ENCODE peak calls at places on chromosomes 5 and 9, in five cellular contexts. One of them, this sample, is unnamed.

GRCh38 chr9:12684923-12685468 is 8.2 kb upstream of the TYRP1 start:
- DNase-seq in fibroblast of gingiva: no peak
- DNase-seq in NCI-H510A treated with DMSO at 0.1 percent for 48 hours: no peak
- DNase-seq in left cardiac atrium: no peak
- DNase-seq in NCI-H1417: no peak
- DNase-seq in this sample: peak

GRCh38 chr5:168898261-168898911 is 319.2 kb upstream of the PANK3 start:
- DNase-seq in left cardiac atrium: no peak
- DNase-seq in NCI-H510A treated with DMSO at 0.1 percent for 48 hours: no peak
- DNase-seq in fibroblast of gingiva: no peak
- DNase-seq in NCI-H1417: peak
- DNase-seq in this sample: no peak

GRCh38 chr5:38404667-38405276 is 146.4 kb downstream of the EGFLAM start:
- DNase-seq in NCI-H1417: no peak
- DNase-seq in fibroblast of gingiva: no peak
- DNase-seq in NCI-H510A treated with DMSO at 0.1 percent for 48 hours: no peak
- DNase-seq in left cardiac atrium: no peak
- DNase-seq in this sample: peak

GRCh38 chr5:161263186-161263585 is 283.3 kb downstream of the GABRB2 start:
- DNase-seq in left cardiac atrium: no peak
- DNase-seq in fibroblast of gingiva: no peak
- DNase-seq in NCI-H510A treated with DMSO at 0.1 percent for 48 hours: no peak
- DNase-seq in NCI-H1417: no peak
- DNase-seq in this sample: no peak

GRCh38 chr9:114619205-114619758 is 8.2 kb downstream of the TMEM268 start:
- DNase-seq in NCI-H510A treated with DMSO at 0.1 percent for 48 hours: no peak
- DNase-seq in NCI-H1417: no peak
- DNase-seq in fibroblast of gingiva: no peak
- DNase-seq in left cardiac atrium: peak
- DNase-seq in this sample: peak

GRCh38 chr5:154092356-154092755 is 53.6 kb downstream of the MFAP3 start:
- DNase-seq in fibroblast of gingiva: peak
- DNase-seq in left cardiac atrium: no peak
- DNase-seq in NCI-H1417: no peak
- DNase-seq in NCI-H510A treated with DMSO at 0.1 percent for 48 hours: no peak
- DNase-seq in this sample: no peak

GRCh38 chr5:169029661-169030274 is 271.2 kb downstream of the SLIT3 start:
- DNase-seq in fibroblast of gingiva: peak
- DNase-seq in NCI-H1417: peak
- DNase-seq in NCI-H510A treated with DMSO at 0.1 percent for 48 hours: no peak
- DNase-seq in left cardiac atrium: no peak
- DNase-seq in this sample: no peak

GRCh38 chr5:41418220-41419031 is 92.0 kb downstream of the PLCXD3 start:
- DNase-seq in left cardiac atrium: no peak
- DNase-seq in NCI-H510A treated with DMSO at 0.1 percent for 48 hours: no peak
- DNase-seq in fibroblast of gingiva: peak
- DNase-seq in NCI-H1417: no peak
- DNase-seq in this sample: no peak

GRCh38 chr9:124940521-124940893 is 376 bp downstream of the GOLGA1 start:
- DNase-seq in fibroblast of gingiva: no peak
- DNase-seq in left cardiac atrium: no peak
- DNase-seq in NCI-H510A treated with DMSO at 0.1 percent for 48 hours: peak
- DNase-seq in NCI-H1417: peak
- DNase-seq in this sample: peak

GRCh38 chr9:94714494-94714893 is 12.0 kb upstream of the AOPEP start:
- DNase-seq in NCI-H510A treated with DMSO at 0.1 percent for 48 hours: no peak
- DNase-seq in left cardiac atrium: no peak
- DNase-seq in fibroblast of gingiva: no peak
- DNase-seq in NCI-H1417: no peak
- DNase-seq in this sample: no peak

GRCh38 chr5:9468070-9468388 is 77.8 kb downstream of the SEMA5A start:
- DNase-seq in NCI-H1417: no peak
- DNase-seq in fibroblast of gingiva: peak
- DNase-seq in NCI-H510A treated with DMSO at 0.1 percent for 48 hours: no peak
- DNase-seq in left cardiac atrium: no peak
- DNase-seq in this sample: peak

GRCh38 chr9:131892162-131892707 is 152.4 kb upstream of the RAPGEF1 start:
- DNase-seq in NCI-H1417: peak
- DNase-seq in left cardiac atrium: no peak
- DNase-seq in NCI-H510A treated with DMSO at 0.1 percent for 48 hours: peak
- DNase-seq in fibroblast of gingiva: no peak
- DNase-seq in this sample: peak

GRCh38 chr5:122182491-122182921 is 53.2 kb downstream of the ZNF474 start:
- DNase-seq in NCI-H510A treated with DMSO at 0.1 percent for 48 hours: no peak
- DNase-seq in left cardiac atrium: peak
- DNase-seq in fibroblast of gingiva: peak
- DNase-seq in NCI-H1417: no peak
- DNase-seq in this sample: peak

GRCh38 chr5:73296772-73297171 is 123.8 kb downstream of the TMEM174 start:
- DNase-seq in NCI-H510A treated with DMSO at 0.1 percent for 48 hours: no peak
- DNase-seq in fibroblast of gingiva: no peak
- DNase-seq in NCI-H1417: no peak
- DNase-seq in left cardiac atrium: no peak
- DNase-seq in this sample: peak

GRCh38 chr5:17267099-17267498 is 49.7 kb downstream of the BASP1 start:
- DNase-seq in left cardiac atrium: no peak
- DNase-seq in NCI-H1417: no peak
- DNase-seq in fibroblast of gingiva: no peak
- DNase-seq in NCI-H510A treated with DMSO at 0.1 percent for 48 hours: no peak
- DNase-seq in this sample: no peak

GRCh38 chr5:116415182-116415581 is 159.4 kb downstream of the SEMA6A start:
- DNase-seq in NCI-H1417: no peak
- DNase-seq in fibroblast of gingiva: no peak
- DNase-seq in left cardiac atrium: no peak
- DNase-seq in NCI-H510A treated with DMSO at 0.1 percent for 48 hours: no peak
- DNase-seq in this sample: no peak

GRCh38 chr5:38765461-38765861 is 80.4 kb upstream of the OSMR start:
- DNase-seq in fibroblast of gingiva: peak
- DNase-seq in left cardiac atrium: no peak
- DNase-seq in NCI-H510A treated with DMSO at 0.1 percent for 48 hours: no peak
- DNase-seq in NCI-H1417: no peak
- DNase-seq in this sample: no peak

GRCh38 chr5:181037365-181037861 is 2.7 kb upstream of the BTNL9 start:
- DNase-seq in NCI-H510A treated with DMSO at 0.1 percent for 48 hours: no peak
- DNase-seq in NCI-H1417: no peak
- DNase-seq in left cardiac atrium: no peak
- DNase-seq in fibroblast of gingiva: no peak
- DNase-seq in this sample: no peak

GRCh38 chr9:2377135-2377534 is 244.5 kb upstream of the VLDLR start:
- DNase-seq in NCI-H510A treated with DMSO at 0.1 percent for 48 hours: no peak
- DNase-seq in NCI-H1417: no peak
- DNase-seq in left cardiac atrium: no peak
- DNase-seq in fibroblast of gingiva: no peak
- DNase-seq in this sample: no peak

GRCh38 chr9:92122061-92122460 is 6.8 kb upstream of the SPTLC1 start:
- DNase-seq in NCI-H1417: no peak
- DNase-seq in left cardiac atrium: no peak
- DNase-seq in fibroblast of gingiva: no peak
- DNase-seq in NCI-H510A treated with DMSO at 0.1 percent for 48 hours: no peak
- DNase-seq in this sample: no peak

GRCh38 chr9:129027224-129027684 is 877 bp downstream of the SH3GLB2 start:
- DNase-seq in left cardiac atrium: no peak
- DNase-seq in NCI-H510A treated with DMSO at 0.1 percent for 48 hours: no peak
- DNase-seq in NCI-H1417: no peak
- DNase-seq in fibroblast of gingiva: no peak
- DNase-seq in this sample: no peak

GRCh38 chr9:128149001-128149701 is at the start of gene LCN2:
- DNase-seq in NCI-H1417: no peak
- DNase-seq in NCI-H510A treated with DMSO at 0.1 percent for 48 hours: no peak
- DNase-seq in fibroblast of gingiva: no peak
- DNase-seq in left cardiac atrium: peak
- DNase-seq in this sample: peak

GRCh38 chr5:154421868-154422267 is 23.9 kb upstream of the SAP30L start:
- DNase-seq in left cardiac atrium: no peak
- DNase-seq in NCI-H1417: no peak
- DNase-seq in fibroblast of gingiva: no peak
- DNase-seq in NCI-H510A treated with DMSO at 0.1 percent for 48 hours: no peak
- DNase-seq in this sample: no peak